ENCODE peak calls at places on chromosome 10, in six cellular contexts. One of them, this sample, is unnamed.

GRCh38 chr10:110868981-110869380 is 2.7 kb upstream of the PDCD4 start:
- DNase-seq in mammary epithelial cell: no peak
- DNase-seq in HAP-1: no peak
- DNase-seq in heart left ventricle: no peak
- DNase-seq in HCT116: no peak
- DNase-seq in IMR-90: no peak
- DNase-seq in this sample: no peak

GRCh38 chr10:24289235-24289634 is 80.3 kb downstream of the KIAA1217 start:
- DNase-seq in mammary epithelial cell: no peak
- DNase-seq in HAP-1: no peak
- DNase-seq in heart left ventricle: no peak
- DNase-seq in HCT116: no peak
- DNase-seq in IMR-90: no peak
- DNase-seq in this sample: no peak

GRCh38 chr10:13717936-13718772 is 131.4 kb downstream of the PRPF18 start:
- DNase-seq in mammary epithelial cell: peak
- DNase-seq in HAP-1: no peak
- DNase-seq in heart left ventricle: peak
- DNase-seq in HCT116: no peak
- DNase-seq in IMR-90: peak
- DNase-seq in this sample: peak

GRCh38 chr10:132937861-132938260 is 4.5 kb downstream of the CFAP46 start:
- DNase-seq in mammary epithelial cell: no peak
- DNase-seq in HAP-1: no peak
- DNase-seq in heart left ventricle: no peak
- DNase-seq in HCT116: no peak
- DNase-seq in IMR-90: no peak
- DNase-seq in this sample: no peak

GRCh38 chr10:33248638-33249037 is 85.8 kb downstream of the NRP1 start:
- DNase-seq in mammary epithelial cell: peak
- DNase-seq in HAP-1: no peak
- DNase-seq in heart left ventricle: no peak
- DNase-seq in HCT116: no peak
- DNase-seq in IMR-90: peak
- DNase-seq in this sample: no peak

GRCh38 chr10:45302573-45302972 is 12.8 kb downstream of the OR13A1 start:
- DNase-seq in mammary epithelial cell: peak
- DNase-seq in HAP-1: no peak
- DNase-seq in heart left ventricle: no peak
- DNase-seq in HCT116: no peak
- DNase-seq in IMR-90: no peak
- DNase-seq in this sample: no peak

GRCh38 chr10:132891994-132892393 is 50.4 kb downstream of the CFAP46 start:
- DNase-seq in mammary epithelial cell: no peak
- DNase-seq in HAP-1: no peak
- DNase-seq in heart left ventricle: no peak
- DNase-seq in HCT116: no peak
- DNase-seq in IMR-90: peak
- DNase-seq in this sample: no peak

GRCh38 chr10:129707406-129708388 is 240.7 kb downstream of the MGMT start:
- DNase-seq in mammary epithelial cell: no peak
- DNase-seq in HAP-1: no peak
- DNase-seq in heart left ventricle: peak
- DNase-seq in HCT116: no peak
- DNase-seq in IMR-90: peak
- DNase-seq in this sample: no peak

GRCh38 chr10:103273026-103273425 is 3.9 kb upstream of the INA start:
- DNase-seq in mammary epithelial cell: peak
- DNase-seq in HAP-1: no peak
- DNase-seq in heart left ventricle: no peak
- DNase-seq in HCT116: peak
- DNase-seq in IMR-90: peak
- DNase-seq in this sample: no peak

DNA sequence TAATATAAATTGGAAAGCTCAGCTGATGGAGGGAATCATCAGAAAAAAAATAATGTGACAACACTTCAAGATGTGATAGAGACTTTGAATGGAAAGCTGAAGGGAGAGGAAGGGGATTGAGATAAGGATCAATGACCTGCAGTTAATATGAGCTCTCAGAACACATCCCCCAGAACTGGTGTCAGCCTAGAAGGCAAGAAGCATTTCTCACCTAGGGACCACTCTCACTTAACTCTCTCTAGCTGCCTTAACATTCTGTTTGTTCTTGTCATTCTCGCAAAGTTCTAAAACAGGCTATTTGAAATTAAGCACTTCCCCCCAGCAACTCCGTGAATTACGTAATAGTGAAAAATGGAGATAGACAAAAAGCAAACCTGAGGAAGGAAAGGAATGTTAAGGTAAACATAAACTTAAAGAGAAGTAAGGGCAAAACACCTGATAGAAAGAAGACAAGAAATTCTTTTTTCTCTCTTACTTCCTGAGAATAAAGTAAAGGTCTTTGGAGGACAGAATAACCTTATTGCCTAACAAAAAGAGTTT is 1.2 kb upstream of the MPP7 start:
- DNase-seq in mammary epithelial cell: no peak
- DNase-seq in HAP-1: no peak
- DNase-seq in heart left ventricle: no peak
- DNase-seq in HCT116: no peak
- DNase-seq in IMR-90: no peak
- DNase-seq in this sample: peak
- H3K4me3 ChIP-seq in mammary epithelial cell: no peak
- H3K4me3 ChIP-seq in HAP-1: no peak
- H3K4me3 ChIP-seq in heart left ventricle: peak
- H3K4me3 ChIP-seq in HCT116: no peak
- H3K4me3 ChIP-seq in IMR-90: no peak
- H3K4me3 ChIP-seq in this sample: peak

GRCh38 chr10:124448696-124449169 is 1.1 kb downstream of the NKX1-2 start:
- DNase-seq in mammary epithelial cell: no peak
- DNase-seq in HAP-1: no peak
- DNase-seq in heart left ventricle: no peak
- DNase-seq in HCT116: no peak
- DNase-seq in IMR-90: no peak
- DNase-seq in this sample: no peak

GRCh38 chr10:124449170-124450009 is 445 bp downstream of the NKX1-2 start:
- DNase-seq in mammary epithelial cell: peak
- DNase-seq in HAP-1: no peak
- DNase-seq in heart left ventricle: no peak
- DNase-seq in HCT116: no peak
- DNase-seq in IMR-90: no peak
- DNase-seq in this sample: peak

GRCh38 chr10:124450010-124450782 is at the start of gene NKX1-2:
- DNase-seq in mammary epithelial cell: peak
- DNase-seq in HAP-1: no peak
- DNase-seq in heart left ventricle: no peak
- DNase-seq in HCT116: peak
- DNase-seq in IMR-90: no peak
- DNase-seq in this sample: peak

GRCh38 chr10:124446830-124447740 is 2.8 kb downstream of the NKX1-2 start:
- DNase-seq in mammary epithelial cell: no peak
- DNase-seq in HAP-1: no peak
- DNase-seq in heart left ventricle: no peak
- DNase-seq in HCT116: no peak
- DNase-seq in IMR-90: no peak
- DNase-seq in this sample: no peak

DNA sequence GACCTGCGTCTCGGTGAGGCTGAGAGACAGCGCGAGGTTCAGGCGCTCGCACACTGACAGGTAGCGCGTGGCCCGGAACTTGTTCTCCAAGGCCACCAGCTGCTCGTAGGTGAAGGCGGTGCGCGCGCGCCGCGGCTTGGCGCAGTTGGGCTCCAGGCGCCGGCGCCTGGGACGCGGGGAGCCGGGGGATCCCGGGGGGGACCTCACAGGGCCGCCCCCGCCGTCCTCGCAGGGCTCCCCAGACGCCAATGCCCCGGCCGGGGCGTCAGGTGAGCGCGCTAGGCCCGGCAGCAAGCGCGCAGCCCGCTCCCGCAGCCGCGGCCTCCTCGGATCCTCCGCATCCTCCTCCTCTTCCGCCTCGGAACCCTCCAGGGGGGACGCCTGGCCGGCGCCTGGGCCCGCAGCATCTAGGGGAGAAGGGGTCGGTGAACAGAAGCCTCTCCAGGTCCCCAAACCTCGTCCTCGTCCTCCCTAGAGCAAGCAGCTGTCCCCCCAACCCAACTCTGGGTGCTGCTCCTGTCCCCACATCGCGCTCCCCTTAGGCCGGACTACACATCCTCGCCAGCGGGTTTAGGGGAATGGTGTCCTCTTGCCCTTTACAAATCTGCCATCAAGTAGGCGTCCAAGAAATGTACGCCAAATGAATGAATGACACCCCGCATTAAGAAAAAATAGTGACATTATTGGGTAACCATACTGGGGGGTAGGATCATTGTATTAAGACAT is 1.9 kb downstream of the NKX1-2 start:
- DNase-seq in mammary epithelial cell: no peak
- DNase-seq in HAP-1: no peak
- DNase-seq in heart left ventricle: no peak
- DNase-seq in HCT116: no peak
- DNase-seq in IMR-90: no peak
- DNase-seq in this sample: no peak
- H3K4me3 ChIP-seq in mammary epithelial cell: no peak
- H3K4me3 ChIP-seq in HAP-1: no peak
- H3K4me3 ChIP-seq in heart left ventricle: peak
- H3K4me3 ChIP-seq in HCT116: no peak
- H3K4me3 ChIP-seq in IMR-90: no peak
- H3K4me3 ChIP-seq in this sample: no peak

DNA sequence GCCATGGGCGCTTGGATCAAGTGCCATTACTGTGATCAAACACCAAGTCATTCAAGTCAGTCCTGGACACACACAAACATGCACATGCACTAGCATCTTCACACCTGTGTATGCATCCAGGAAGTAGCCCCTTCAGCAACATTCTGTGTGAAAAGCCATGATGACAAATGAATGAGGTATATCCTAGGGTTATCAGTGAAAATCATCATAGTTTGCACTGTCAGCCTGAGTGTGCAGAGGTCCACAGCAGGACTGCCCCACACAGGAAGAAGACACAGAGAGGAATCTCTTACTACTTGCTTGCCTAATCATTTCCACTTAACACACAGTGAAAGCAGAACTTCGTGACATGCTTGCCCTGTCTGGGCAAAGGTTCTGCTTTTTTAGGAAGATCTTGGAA is 184.0 kb upstream of the ADO start:
- DNase-seq in mammary epithelial cell: no peak
- DNase-seq in HAP-1: no peak
- DNase-seq in heart left ventricle: no peak
- DNase-seq in HCT116: no peak
- DNase-seq in IMR-90: no peak
- DNase-seq in this sample: no peak
- H3K4me3 ChIP-seq in mammary epithelial cell: no peak
- H3K4me3 ChIP-seq in HAP-1: no peak
- H3K4me3 ChIP-seq in heart left ventricle: no peak
- H3K4me3 ChIP-seq in HCT116: no peak
- H3K4me3 ChIP-seq in IMR-90: no peak
- H3K4me3 ChIP-seq in this sample: no peak

GRCh38 chr10:93513091-93513490 is 16.7 kb downstream of the CEP55 start:
- DNase-seq in mammary epithelial cell: no peak
- DNase-seq in HAP-1: peak
- DNase-seq in heart left ventricle: no peak
- DNase-seq in HCT116: no peak
- DNase-seq in IMR-90: no peak
- DNase-seq in this sample: no peak

GRCh38 chr10:93515071-93515962 is 18.9 kb downstream of the CEP55 start:
- DNase-seq in mammary epithelial cell: no peak
- DNase-seq in HAP-1: no peak
- DNase-seq in heart left ventricle: no peak
- DNase-seq in HCT116: no peak
- DNase-seq in IMR-90: no peak
- DNase-seq in this sample: no peak

GRCh38 chr10:93518531-93518930 is 22.1 kb downstream of the CEP55 start:
- DNase-seq in mammary epithelial cell: no peak
- DNase-seq in HAP-1: no peak
- DNase-seq in heart left ventricle: no peak
- DNase-seq in HCT116: no peak
- DNase-seq in IMR-90: no peak
- DNase-seq in this sample: no peak

GRCh38 chr10:93514496-93514895 is 18.1 kb downstream of the CEP55 start:
- DNase-seq in mammary epithelial cell: no peak
- DNase-seq in HAP-1: no peak
- DNase-seq in heart left ventricle: no peak
- DNase-seq in HCT116: no peak
- DNase-seq in IMR-90: peak
- DNase-seq in this sample: no peak

GRCh38 chr10:93515963-93516450 is 19.6 kb downstream of the CEP55 start:
- DNase-seq in mammary epithelial cell: no peak
- DNase-seq in HAP-1: no peak
- DNase-seq in heart left ventricle: no peak
- DNase-seq in HCT116: no peak
- DNase-seq in IMR-90: no peak
- DNase-seq in this sample: no peak
- H3K4me3 ChIP-seq in mammary epithelial cell: no peak
- H3K4me3 ChIP-seq in HAP-1: no peak
- H3K4me3 ChIP-seq in heart left ventricle: no peak
- H3K4me3 ChIP-seq in HCT116: no peak
- H3K4me3 ChIP-seq in IMR-90: no peak
- H3K4me3 ChIP-seq in this sample: no peak

GRCh38 chr10:124105594-124105993 is 12.2 kb upstream of the CHST15 start:
- DNase-seq in mammary epithelial cell: peak
- DNase-seq in HAP-1: no peak
- DNase-seq in heart left ventricle: no peak
- DNase-seq in HCT116: no peak
- DNase-seq in IMR-90: no peak
- DNase-seq in this sample: no peak

GRCh38 chr10:124106241-124106905 is 13.0 kb upstream of the CHST15 start:
- DNase-seq in mammary epithelial cell: peak
- DNase-seq in HAP-1: no peak
- DNase-seq in heart left ventricle: peak
- DNase-seq in HCT116: peak
- DNase-seq in IMR-90: peak
- DNase-seq in this sample: no peak

GRCh38 chr10:124101351-124101750 is 8.0 kb upstream of the CHST15 start:
- DNase-seq in mammary epithelial cell: peak
- DNase-seq in HAP-1: no peak
- DNase-seq in heart left ventricle: no peak
- DNase-seq in HCT116: no peak
- DNase-seq in IMR-90: no peak
- DNase-seq in this sample: no peak

GRCh38 chr10:124105045-124105444 is 11.6 kb upstream of the CHST15 start:
- DNase-seq in mammary epithelial cell: no peak
- DNase-seq in HAP-1: no peak
- DNase-seq in heart left ventricle: no peak
- DNase-seq in HCT116: no peak
- DNase-seq in IMR-90: no peak
- DNase-seq in this sample: no peak

DNA sequence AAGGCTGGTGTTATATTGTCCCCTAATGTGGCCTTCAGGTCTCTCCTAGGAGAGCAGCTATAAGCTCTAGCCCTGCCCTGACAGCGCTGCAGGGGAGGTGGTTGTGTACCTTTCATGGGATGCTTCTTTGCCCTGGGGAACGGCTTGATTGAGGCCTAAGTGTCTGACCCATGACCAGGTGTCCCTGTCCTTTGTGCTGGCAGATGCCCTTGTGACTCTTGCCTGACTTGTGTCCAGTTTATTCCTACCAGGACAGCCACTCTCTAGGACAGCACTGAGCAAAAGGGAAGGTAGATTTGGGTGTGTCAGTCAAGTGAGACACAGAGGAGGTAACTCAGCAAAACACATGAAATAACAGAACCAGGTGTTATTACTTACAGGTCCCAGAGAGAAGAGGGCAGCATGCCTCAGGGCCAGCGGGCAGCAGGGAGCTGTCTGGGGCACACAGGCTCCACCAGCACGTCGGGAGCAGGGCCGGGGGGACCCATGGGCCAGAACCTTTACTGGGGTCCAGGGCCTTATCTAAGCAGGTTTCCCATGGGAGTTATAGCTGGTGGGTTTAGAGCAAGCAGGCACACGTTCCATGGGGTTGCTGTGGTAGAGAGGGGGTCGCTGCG is 10.7 kb upstream of the CHST15 start:
- DNase-seq in mammary epithelial cell: no peak
- DNase-seq in HAP-1: no peak
- DNase-seq in heart left ventricle: no peak
- DNase-seq in HCT116: no peak
- DNase-seq in IMR-90: no peak
- DNase-seq in this sample: no peak
- H3K4me3 ChIP-seq in mammary epithelial cell: no peak
- H3K4me3 ChIP-seq in HAP-1: no peak
- H3K4me3 ChIP-seq in heart left ventricle: no peak
- H3K4me3 ChIP-seq in HCT116: no peak
- H3K4me3 ChIP-seq in IMR-90: no peak
- H3K4me3 ChIP-seq in this sample: no peak

This sample was measured in Caco-2.